ENCODE peak calls at places on chromosome 13, in eight cellular contexts. Q is right lobe of liver, C is heart right ventricle, Y is AG09309, W is ascending aorta, R is neural progenitor cell, G is AG09319, L is AG04450. X is an unnamed sample.

GRCh38 chr13:51397262-51397933 is 55.4 kb downstream of the INTS6 start:
- DNase-seq in Q (no peak), C (no peak), Y (peak; percentile 37), W (peak; percentile 64), R (peak; percentile 21), G (peak; percentile 48), L (peak; percentile 44), X (no peak)

GRCh38 chr13:46361535-46361934 is 25.5 kb downstream of the RUBCNL start:
- DNase-seq in Q (no peak), C (no peak), Y (no peak), W (no peak), R (no peak), G (no peak), L (no peak), X (no peak)

GRCh38 chr13:58134012-58134411 is 502.5 kb downstream of the PCDH17 start:
- DNase-seq in Q (no peak), C (no peak), Y (no peak), W (no peak), R (peak; percentile 68), G (no peak), L (no peak), X (no peak)

GRCh38 chr13:106573855-106574254 is 5.9 kb upstream of the ARGLU1 start:
- DNase-seq in Q (no peak), C (no peak), Y (no peak), W (peak; percentile 73), R (no peak), G (no peak), L (no peak), X (no peak)

GRCh38 chr13:94595006-94595942 is 678 bp downstream of the TGDS start:
- DNase-seq in Q (peak; percentile 36), C (no peak), Y (no peak), W (no peak), R (peak; percentile 40), G (no peak), L (no peak), X (no peak)

GRCh38 chr13:77033717-77034302 is 6.9 kb upstream of the FBXL3 start:
- DNase-seq in Q (no peak), C (no peak), Y (no peak), W (no peak), R (no peak), G (no peak), L (no peak), X (no peak)

GRCh38 chr13:40550130-40550529 is 116.3 kb downstream of the FOXO1 start:
- DNase-seq in Q (no peak), C (no peak), Y (no peak), W (no peak), R (no peak), G (no peak), L (no peak), X (no peak)

GRCh38 chr13:27296496-27296895 is 25.9 kb downstream of the RASL11A start:
- DNase-seq in Q (no peak), C (no peak), Y (no peak), W (no peak), R (no peak), G (no peak), L (no peak), X (no peak)

GRCh38 chr13:31045621-31046081 is 113.2 kb downstream of the TEX26 start:
- DNase-seq in Q (peak; percentile 63), C (no peak), Y (peak; percentile 76), W (peak; percentile 80), R (no peak), G (peak; percentile 68), L (peak; percentile 86), X (no peak)

GRCh38 chr13:33931397-33931987 is 113.5 kb downstream of the RFC3 start:
- DNase-seq in Q (no peak), C (no peak), Y (peak; percentile 25), W (no peak), R (peak; percentile 73), G (no peak), L (no peak), X (peak; percentile 21)

GRCh38 chr13:79492313-79492798 is 11.4 kb downstream of the NDFIP2 start:
- DNase-seq in Q (no peak), C (no peak), Y (no peak), W (no peak), R (no peak), G (no peak), L (no peak), X (no peak)

GRCh38 chr13:107301724-107302374 is 733.9 kb upstream of the ARGLU1 start:
- DNase-seq in Q (no peak), C (no peak), Y (no peak), W (no peak), R (peak; percentile 50), G (no peak), L (no peak), X (no peak)

GRCh38 chr13:109196896-109197295 is 567.5 kb downstream of the MYO16 start:
- DNase-seq in Q (no peak), C (no peak), Y (no peak), W (no peak), R (peak; percentile 67), G (no peak), L (no peak), X (no peak)
- TF ChIP-seq CTCF in Q (no peak), C (no peak), Y (no peak), W (no peak), R (peak; percentile 56), G (no peak), L (no peak), X (peak; percentile 44)

GRCh38 chr13:95745752-95746151 is 68.8 kb downstream of the DNAJC3 start:
- DNase-seq in Q (no peak), C (no peak), Y (no peak), W (no peak), R (no peak), G (no peak), L (no peak), X (no peak)
- TF ChIP-seq CTCF in Q (no peak), C (no peak), Y (peak; percentile 9), W (no peak), R (peak; percentile 32), G (no peak), L (peak; percentile 29), X (peak; percentile 39)

DNA sequence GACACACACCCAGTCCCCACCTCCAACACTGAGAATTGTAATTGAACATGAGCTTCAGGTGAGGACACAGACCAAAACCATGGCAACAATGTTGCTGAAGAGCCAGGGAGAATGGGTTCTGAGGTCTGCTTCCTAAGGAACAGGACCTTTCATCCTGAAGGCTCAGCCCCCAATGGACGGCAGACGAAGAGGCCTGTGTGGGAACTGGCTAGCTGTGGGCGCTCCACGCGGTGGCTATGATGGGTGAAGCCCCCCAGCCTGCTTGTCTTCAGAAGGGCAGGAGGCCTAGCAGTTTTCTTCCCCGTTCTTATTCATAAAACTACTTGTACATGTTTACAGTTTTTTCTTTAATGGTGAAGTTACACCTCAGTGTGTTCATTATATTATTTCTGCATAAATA is 136.1 kb upstream of the SPACA7 start:
- DNase-seq in Q (no peak), C (no peak), Y (no peak), W (no peak), R (no peak), G (no peak), L (no peak), X (no peak)
- TF ChIP-seq CTCF in Q (no peak), C (no peak), Y (no peak), W (no peak), R (no peak), G (no peak), L (no peak), X (no peak)

DNA sequence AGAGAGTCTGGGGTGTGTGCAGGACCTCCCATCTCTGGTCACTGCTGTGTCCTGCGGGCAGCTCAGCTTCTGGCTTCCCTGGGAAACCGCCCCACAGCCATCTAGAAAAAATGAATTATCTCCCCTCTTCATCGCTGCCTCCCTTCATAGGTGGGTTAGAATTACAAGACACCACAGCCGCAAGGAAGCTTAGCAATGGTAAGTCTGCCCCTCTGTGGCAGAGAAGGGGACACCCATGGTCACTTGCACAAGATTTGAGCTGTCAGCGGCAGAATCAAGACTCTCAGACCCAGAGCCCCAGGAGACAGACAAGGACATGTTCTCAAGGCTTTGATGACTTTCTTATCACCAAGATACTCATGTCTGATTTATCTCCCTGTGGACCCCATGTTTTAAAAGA is 110.8 kb upstream of the PABPC3 start:
- DNase-seq in Q (no peak), C (no peak), Y (no peak), W (no peak), R (peak; percentile 42), G (no peak), L (no peak), X (no peak)
- TF ChIP-seq CTCF in Q (no peak), C (no peak), Y (no peak), W (no peak), R (peak; percentile 47), G (no peak), L (no peak), X (peak; percentile 30)

GRCh38 chr13:81379183-81379582 is 1038.3 kb upstream of the SPRY2 start:
- DNase-seq in Q (no peak), C (no peak), Y (no peak), W (no peak), R (no peak), G (no peak), L (no peak), X (no peak)
- TF ChIP-seq CTCF in Q (no peak), C (no peak), Y (no peak), W (no peak), R (peak; percentile 9), G (no peak), L (no peak), X (peak; percentile 20)

DNA sequence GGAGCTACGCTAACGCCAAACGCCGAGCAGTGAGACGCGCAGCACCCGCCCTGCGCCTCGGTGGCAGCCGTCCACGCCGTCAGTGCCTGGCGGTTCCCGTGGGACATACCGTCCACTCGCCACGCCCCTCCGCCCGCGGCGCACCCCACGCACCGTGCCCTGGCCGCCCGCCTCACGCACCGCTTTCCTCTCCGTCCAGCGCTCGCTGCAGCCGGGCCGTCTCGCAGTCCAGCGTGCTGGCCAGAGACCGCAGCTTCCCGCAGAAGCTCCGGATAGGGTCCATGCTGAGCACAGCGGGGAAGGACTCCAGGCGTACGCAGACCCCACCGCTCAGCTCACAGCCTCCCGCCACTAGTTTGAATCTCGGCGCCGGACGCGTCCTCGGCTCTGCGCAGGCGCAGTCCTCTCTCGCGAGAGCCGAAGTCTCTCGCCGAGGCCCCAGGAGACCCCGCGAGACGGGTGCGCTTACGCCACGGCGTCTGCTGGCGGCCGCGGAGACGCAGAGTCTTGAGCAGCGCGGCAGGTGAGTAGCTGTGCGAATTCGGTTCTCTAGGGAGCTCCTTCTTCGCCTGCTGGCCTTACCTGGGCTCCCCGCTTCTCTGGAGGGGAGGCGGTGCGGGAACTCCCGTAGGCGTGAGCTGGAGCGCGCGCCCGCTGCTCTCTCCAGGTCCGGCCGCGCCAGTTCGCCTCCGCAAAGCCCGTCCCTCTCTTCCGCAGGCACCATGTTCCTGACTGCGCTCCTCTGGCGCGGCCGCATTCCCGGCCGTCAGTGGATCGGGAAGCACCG is at the start of the genes MRPL57 and SKA3:
- DNase-seq in Q (peak; percentile 94), C (peak; percentile 94), Y (peak; percentile 57), W (peak; percentile 93), R (peak; percentile 98), G (peak; percentile 83), L (peak; percentile 87), X (peak; percentile 94)
- TF ChIP-seq CTCF in Q (no peak), C (no peak), Y (no peak), W (peak; percentile 45), R (no peak), G (no peak), L (no peak), X (peak; percentile 30)

GRCh38 chr13:110925023-110925608 is 10.2 kb upstream of the ANKRD10 start:
- DNase-seq in Q (no peak), C (no peak), Y (no peak), W (no peak), R (peak; percentile 55), G (no peak), L (no peak), X (no peak)
- TF ChIP-seq CTCF in Q (no peak), C (no peak), Y (no peak), W (no peak), R (peak; percentile 67), G (no peak), L (peak; percentile 11), X (peak; percentile 42)